ENCODE peak calls at places on chromosomes 3 and 15, in eight cellular contexts. J, Z, U, M, H, T, R and L are unnamed samples.
A peak's percentile ranks its signal among the peaks of the same experiment; 100 is the strongest.

GRCh38 chr3:186965141-186965879 is 35.0 kb downstream of the ST6GAL1 start:
- DNase-seq in J (no peak), Z (no peak), U (no peak), M (peak; percentile 43), H (no peak), T (no peak), R (no peak), L (peak; percentile 46)

GRCh38 chr3:132134611-132135010 is 99.8 kb upstream of the CPNE4 start:
- DNase-seq in J (no peak), Z (no peak), U (no peak), M (no peak), H (no peak), T (no peak), R (no peak), L (peak; percentile 92)

GRCh38 chr3:198093082-198093679 is 133.2 kb downstream of the LMLN start:
- DNase-seq in J (no peak), Z (no peak), U (no peak), M (no peak), H (no peak), T (no peak), R (no peak), L (no peak)

GRCh38 chr3:187778726-187779125 is 33.5 kb upstream of the BCL6 start:
- DNase-seq in J (no peak), Z (no peak), U (no peak), M (no peak), H (no peak), T (no peak), R (no peak), L (no peak)

GRCh38 chr15:27686376-27686775 is 412.7 kb downstream of the OCA2 start:
- DNase-seq in J (no peak), Z (no peak), U (no peak), M (no peak), H (no peak), T (no peak), R (no peak), L (no peak)

GRCh38 chr3:39961404-39961693 is 151.9 kb downstream of the MYRIP start:
- DNase-seq in J (no peak), Z (no peak), U (no peak), M (no peak), H (no peak), T (no peak), R (no peak), L (no peak)

GRCh38 chr3:196643201-196643749 is 3.8 kb downstream of the NRROS start:
- DNase-seq in J (no peak), Z (no peak), U (no peak), M (peak; percentile 98), H (no peak), T (no peak), R (no peak), L (no peak)

GRCh38 chr15:93223803-93224202 is 134.8 kb upstream of the RGMA start:
- DNase-seq in J (no peak), Z (no peak), U (no peak), M (peak; percentile 5), H (no peak), T (no peak), R (no peak), L (no peak)

GRCh38 chr3:173089283-173089682 is 51.8 kb downstream of the SPATA16 start:
- DNase-seq in J (no peak), Z (no peak), U (no peak), M (no peak), H (no peak), T (no peak), R (no peak), L (no peak)

GRCh38 chr3:157081681-157082210 is 78.2 kb downstream of the CCNL1 start:
- DNase-seq in J (peak; percentile 85), Z (peak; percentile 84), U (peak; percentile 85), M (no peak), H (peak; percentile 86), T (peak; percentile 68), R (peak; percentile 80), L (peak; percentile 85)

GRCh38 chr3:65500398-65501306 is 538.1 kb downstream of the MAGI1 start:
- DNase-seq in J (no peak), Z (no peak), U (no peak), M (no peak), H (no peak), T (no peak), R (peak; percentile 74), L (peak; percentile 61)

GRCh38 chr3:109117939-109118338 is at the start of gene MORC1:
- DNase-seq in J (no peak), Z (no peak), U (no peak), M (no peak), H (no peak), T (no peak), R (peak; percentile 37), L (no peak)

GRCh38 chr15:73051402-73051810 is 857 bp upstream of the NEO1 start:
- DNase-seq in J (peak; percentile 38), Z (peak; percentile 78), U (no peak), M (no peak), H (no peak), T (no peak), R (no peak), L (no peak)

GRCh38 chr15:100783296-100783695 is 96.3 kb upstream of the ALDH1A3 start:
- DNase-seq in J (no peak), Z (no peak), U (no peak), M (no peak), H (no peak), T (no peak), R (no peak), L (no peak)

GRCh38 chr3:24773798-24774197 is 279.1 kb upstream of the THRB start:
- DNase-seq in J (peak; percentile 13), Z (peak; percentile 55), U (peak; percentile 46), M (no peak), H (peak; percentile 10), T (peak; percentile 49), R (peak; percentile 17), L (peak; percentile 61)

GRCh38 chr3:72186485-72186864 is 401.5 kb upstream of the PROK2 start:
- DNase-seq in J (no peak), Z (no peak), U (no peak), M (no peak), H (no peak), T (no peak), R (no peak), L (peak; percentile 77)

DNA sequence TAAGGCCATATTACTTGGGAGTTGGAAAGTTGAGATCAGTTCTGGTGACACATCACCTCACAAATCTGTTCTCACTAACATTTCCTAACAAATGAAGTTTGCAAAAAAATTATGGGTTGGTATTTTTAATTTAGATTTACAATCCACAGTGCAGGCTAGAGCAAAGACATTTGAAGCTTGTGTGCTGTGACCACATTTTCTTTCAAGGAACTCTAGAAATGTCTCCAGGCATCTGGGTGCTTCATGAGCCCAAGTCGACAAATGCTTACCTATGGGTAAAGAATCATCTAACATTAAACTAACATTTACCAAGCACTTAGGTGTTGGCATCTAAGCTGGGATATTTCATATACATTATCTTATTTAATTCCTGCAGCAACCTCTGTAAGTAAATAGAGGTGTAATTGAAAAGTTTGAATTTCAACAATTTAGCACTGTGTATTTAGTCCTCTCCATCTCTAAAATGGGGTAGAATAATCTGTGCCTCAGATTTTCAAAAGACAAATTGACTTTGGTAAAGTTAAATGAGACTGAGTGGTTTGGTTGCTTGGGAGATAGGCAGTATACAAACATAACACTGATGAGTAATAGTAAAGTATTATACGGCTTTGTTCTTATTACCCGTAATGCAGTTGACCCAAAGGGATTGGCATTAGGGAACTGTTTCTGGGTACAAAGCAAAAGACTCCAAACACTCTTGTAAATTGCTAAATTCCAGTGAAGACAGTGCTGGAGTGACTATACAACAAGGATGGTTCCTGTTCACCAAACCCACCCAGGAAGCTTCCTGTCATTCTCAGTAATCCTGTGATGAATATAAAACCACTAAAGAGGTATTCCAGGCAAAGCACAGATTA is 162.5 kb downstream of the TPRG1 start:
- DNase-seq in J (peak; percentile 31), Z (no peak), U (no peak), M (no peak), H (no peak), T (no peak), R (no peak), L (no peak)
- TF ChIP-seq MAX in J (no peak), Z (no peak), U (no peak), M (no peak), H (no peak), T (no peak), R (no peak), L (no peak)

GRCh38 chr3:121855555-121855954 is 20.5 kb downstream of the EAF2 start:
- DNase-seq in J (no peak), Z (no peak), U (peak; percentile 26), M (no peak), H (no peak), T (peak; percentile 15), R (peak; percentile 9), L (peak; percentile 8)
- H3K4me3 ChIP-seq in J (no peak overlapping the region), Z (no peak overlapping the region), U (no peak overlapping the region), M (no peak overlapping the region), H (no peak overlapping the region), T (no peak overlapping the region), R (no peak overlapping the region), L (no peak overlapping the region)

GRCh38 chr3:55412580-55412979 is 74.5 kb downstream of the WNT5A start:
- DNase-seq in J (no peak), Z (no peak), U (no peak), M (no peak), H (no peak), T (no peak), R (no peak), L (no peak)
- H3K27ac ChIP-seq in J (no peak overlapping the region), Z (no peak overlapping the region), U (no peak overlapping the region), M (no peak overlapping the region), H (no peak overlapping the region), T (no peak overlapping the region), R (no peak overlapping the region), L (no peak overlapping the region)

GRCh38 chr3:14503033-14503705 is 37.0 kb downstream of the GRIP2 start:
- DNase-seq in J (no peak), Z (no peak), U (no peak), M (no peak), H (no peak), T (peak; percentile 16), R (peak; percentile 45), L (no peak)
- TF ChIP-seq MAX in J (no peak), Z (no peak), U (no peak), M (no peak), H (no peak), T (no peak), R (peak; percentile 66), L (no peak)